ENCODE peak calls at places on chromosomes 2 and 18, in five cellular contexts. One of them, this sample, is unnamed.

GRCh38 chr18:10036479-10036878 is 122.7 kb downstream of the VAPA start:
- DNase-seq in fibroblast of lung: no peak
- DNase-seq in upper lobe of right lung: no peak
- DNase-seq in Peyer's patch: no peak
- DNase-seq in CD8-positive, alpha-beta T cell: no peak
- DNase-seq in this sample: peak

GRCh38 chr2:210009896-210010295 is 7.5 kb downstream of the RPE start:
- DNase-seq in upper lobe of right lung: no peak
- DNase-seq in Peyer's patch: no peak
- DNase-seq in fibroblast of lung: no peak
- DNase-seq in CD8-positive, alpha-beta T cell: no peak
- DNase-seq in this sample: no peak

GRCh38 chr2:196516541-196516940 is 123.0 kb upstream of the CCDC150 start:
- DNase-seq in Peyer's patch: no peak
- DNase-seq in fibroblast of lung: no peak
- DNase-seq in CD8-positive, alpha-beta T cell: no peak
- DNase-seq in upper lobe of right lung: no peak
- DNase-seq in this sample: no peak

GRCh38 chr18:9782073-9782857 is 74.2 kb downstream of the RAB31 start:
- DNase-seq in upper lobe of right lung: no peak
- DNase-seq in CD8-positive, alpha-beta T cell: no peak
- DNase-seq in Peyer's patch: no peak
- DNase-seq in fibroblast of lung: peak
- DNase-seq in this sample: no peak

GRCh38 chr2:196660264-196660663 is 20.7 kb downstream of the CCDC150 start:
- DNase-seq in Peyer's patch: no peak
- DNase-seq in upper lobe of right lung: no peak
- DNase-seq in fibroblast of lung: no peak
- DNase-seq in CD8-positive, alpha-beta T cell: no peak
- DNase-seq in this sample: no peak

GRCh38 chr2:188813315-188813714 is 160.9 kb upstream of the COL3A1 start:
- DNase-seq in upper lobe of right lung: no peak
- DNase-seq in Peyer's patch: no peak
- DNase-seq in fibroblast of lung: peak
- DNase-seq in CD8-positive, alpha-beta T cell: no peak
- DNase-seq in this sample: no peak

GRCh38 chr18:45835057-45835634 is 9.7 kb downstream of the SIGLEC15 start:
- DNase-seq in CD8-positive, alpha-beta T cell: no peak
- DNase-seq in upper lobe of right lung: no peak
- DNase-seq in Peyer's patch: no peak
- DNase-seq in fibroblast of lung: no peak
- DNase-seq in this sample: no peak

GRCh38 chr2:237427807-237428506 is 14.0 kb upstream of the COL6A3 start:
- DNase-seq in Peyer's patch: no peak
- DNase-seq in fibroblast of lung: no peak
- DNase-seq in upper lobe of right lung: no peak
- DNase-seq in CD8-positive, alpha-beta T cell: peak
- DNase-seq in this sample: no peak

GRCh38 chr18:79787527-79788095 is 10.1 kb upstream of the KCNG2 start:
- DNase-seq in CD8-positive, alpha-beta T cell: no peak
- DNase-seq in fibroblast of lung: no peak
- DNase-seq in Peyer's patch: no peak
- DNase-seq in upper lobe of right lung: peak
- DNase-seq in this sample: no peak

GRCh38 chr18:3584897-3585460 is 135.0 kb downstream of the TGIF1 start:
- DNase-seq in CD8-positive, alpha-beta T cell: no peak
- DNase-seq in Peyer's patch: peak
- DNase-seq in fibroblast of lung: no peak
- DNase-seq in upper lobe of right lung: no peak
- DNase-seq in this sample: no peak

GRCh38 chr2:240703417-240704341 is 12.0 kb downstream of the AQP12A start:
- DNase-seq in upper lobe of right lung: no peak
- DNase-seq in CD8-positive, alpha-beta T cell: no peak
- DNase-seq in Peyer's patch: no peak
- DNase-seq in fibroblast of lung: no peak
- DNase-seq in this sample: no peak

GRCh38 chr2:127598711-127599110 is 47.2 kb upstream of the GPR17 start:
- DNase-seq in Peyer's patch: no peak
- DNase-seq in upper lobe of right lung: no peak
- DNase-seq in fibroblast of lung: no peak
- DNase-seq in CD8-positive, alpha-beta T cell: no peak
- DNase-seq in this sample: no peak

GRCh38 chr2:226754821-226755536 is 44.6 kb downstream of the IRS1 start:
- DNase-seq in CD8-positive, alpha-beta T cell: no peak
- DNase-seq in Peyer's patch: no peak
- DNase-seq in upper lobe of right lung: no peak
- DNase-seq in fibroblast of lung: peak
- DNase-seq in this sample: no peak

GRCh38 chr2:2834105-2834504 is 503.0 kb upstream of the MYT1L start:
- DNase-seq in upper lobe of right lung: no peak
- DNase-seq in CD8-positive, alpha-beta T cell: no peak
- DNase-seq in Peyer's patch: no peak
- DNase-seq in fibroblast of lung: no peak
- DNase-seq in this sample: no peak

GRCh38 chr2:169038338-169038757 is 7.2 kb upstream of the ABCB11 start:
- DNase-seq in Peyer's patch: no peak
- DNase-seq in CD8-positive, alpha-beta T cell: no peak
- DNase-seq in fibroblast of lung: peak
- DNase-seq in upper lobe of right lung: no peak
- DNase-seq in this sample: no peak

GRCh38 chr18:57446322-57446721 is 11.1 kb downstream of the ONECUT2 start:
- DNase-seq in fibroblast of lung: no peak
- DNase-seq in CD8-positive, alpha-beta T cell: no peak
- DNase-seq in Peyer's patch: no peak
- DNase-seq in upper lobe of right lung: no peak
- DNase-seq in this sample: no peak

GRCh38 chr2:24485191-24485590 is 5.9 kb upstream of the NCOA1 start:
- DNase-seq in Peyer's patch: no peak
- DNase-seq in CD8-positive, alpha-beta T cell: no peak
- DNase-seq in upper lobe of right lung: no peak
- DNase-seq in fibroblast of lung: no peak
- DNase-seq in this sample: no peak

GRCh38 chr2:46460241-46460921 is 19.0 kb upstream of the TMEM247 start:
- DNase-seq in fibroblast of lung: peak
- DNase-seq in Peyer's patch: no peak
- DNase-seq in CD8-positive, alpha-beta T cell: no peak
- DNase-seq in upper lobe of right lung: peak
- DNase-seq in this sample: peak

GRCh38 chr2:36300697-36301096 is 54.9 kb upstream of the CRIM1 start:
- DNase-seq in CD8-positive, alpha-beta T cell: no peak
- DNase-seq in Peyer's patch: no peak
- DNase-seq in upper lobe of right lung: no peak
- DNase-seq in fibroblast of lung: no peak
- DNase-seq in this sample: no peak

GRCh38 chr18:12777543-12777942 is 74.7 kb downstream of the PSMG2 start:
- DNase-seq in CD8-positive, alpha-beta T cell: no peak
- DNase-seq in fibroblast of lung: no peak
- DNase-seq in Peyer's patch: no peak
- DNase-seq in upper lobe of right lung: peak
- DNase-seq in this sample: no peak

GRCh38 chr18:26489191-26489590 is 59.2 kb downstream of the KCTD1 start:
- DNase-seq in CD8-positive, alpha-beta T cell: no peak
- DNase-seq in fibroblast of lung: no peak
- DNase-seq in upper lobe of right lung: no peak
- DNase-seq in Peyer's patch: no peak
- DNase-seq in this sample: no peak

GRCh38 chr18:26487437-26487836 is 60.9 kb downstream of the KCTD1 start:
- DNase-seq in upper lobe of right lung: no peak
- DNase-seq in Peyer's patch: no peak
- DNase-seq in fibroblast of lung: no peak
- DNase-seq in CD8-positive, alpha-beta T cell: no peak
- DNase-seq in this sample: no peak

GRCh38 chr18:26488417-26489009 is 59.8 kb downstream of the KCTD1 start:
- DNase-seq in CD8-positive, alpha-beta T cell: no peak
- DNase-seq in Peyer's patch: no peak
- DNase-seq in upper lobe of right lung: no peak
- DNase-seq in fibroblast of lung: peak
- DNase-seq in this sample: no peak

GRCh38 chr18:26491194-26491816 is 57.0 kb downstream of the KCTD1 start:
- DNase-seq in upper lobe of right lung: no peak
- DNase-seq in fibroblast of lung: no peak
- DNase-seq in Peyer's patch: no peak
- DNase-seq in CD8-positive, alpha-beta T cell: no peak
- DNase-seq in this sample: no peak

GRCh38 chr18:26489881-26490280 is 58.5 kb downstream of the KCTD1 start:
- DNase-seq in upper lobe of right lung: no peak
- DNase-seq in CD8-positive, alpha-beta T cell: no peak
- DNase-seq in Peyer's patch: no peak
- DNase-seq in fibroblast of lung: peak
- DNase-seq in this sample: no peak
- H3K27ac ChIP-seq in upper lobe of right lung: no peak
- H3K27ac ChIP-seq in CD8-positive, alpha-beta T cell: no peak
- H3K27ac ChIP-seq in Peyer's patch: no peak
- H3K27ac ChIP-seq in fibroblast of lung: no peak
- H3K27ac ChIP-seq in this sample: no peak

GRCh38 chr2:126403039-126403666 is 252.8 kb upstream of the GYPC start:
- DNase-seq in upper lobe of right lung: no peak
- DNase-seq in Peyer's patch: no peak
- DNase-seq in CD8-positive, alpha-beta T cell: no peak
- DNase-seq in fibroblast of lung: no peak
- DNase-seq in this sample: no peak

GRCh38 chr2:126399001-126399400 is 257.0 kb upstream of the GYPC start:
- DNase-seq in upper lobe of right lung: no peak
- DNase-seq in Peyer's patch: no peak
- DNase-seq in fibroblast of lung: no peak
- DNase-seq in CD8-positive, alpha-beta T cell: no peak
- DNase-seq in this sample: no peak
- TF ChIP-seq CTCF in upper lobe of right lung: no peak
- TF ChIP-seq CTCF in Peyer's patch: no peak
- TF ChIP-seq CTCF in fibroblast of lung: no peak
- TF ChIP-seq CTCF in CD8-positive, alpha-beta T cell: no peak
- TF ChIP-seq CTCF in this sample: no peak

GRCh38 chr2:96109931-96110511 is 6.3 kb downstream of the ADRA2B start:
- DNase-seq in Peyer's patch: no peak
- DNase-seq in fibroblast of lung: no peak
- DNase-seq in CD8-positive, alpha-beta T cell: no peak
- DNase-seq in upper lobe of right lung: peak
- DNase-seq in this sample: no peak

GRCh38 chr2:96106991-96107882 is 9.1 kb downstream of the ADRA2B start:
- DNase-seq in fibroblast of lung: no peak
- DNase-seq in upper lobe of right lung: peak
- DNase-seq in CD8-positive, alpha-beta T cell: no peak
- DNase-seq in Peyer's patch: no peak
- DNase-seq in this sample: no peak

GRCh38 chr2:96108578-96109561 is 7.5 kb downstream of the ADRA2B start:
- DNase-seq in Peyer's patch: no peak
- DNase-seq in upper lobe of right lung: peak
- DNase-seq in fibroblast of lung: no peak
- DNase-seq in CD8-positive, alpha-beta T cell: no peak
- DNase-seq in this sample: no peak

GRCh38 chr2:96105994-96106393 is 10.4 kb downstream of the ADRA2B start:
- DNase-seq in CD8-positive, alpha-beta T cell: no peak
- DNase-seq in upper lobe of right lung: peak
- DNase-seq in fibroblast of lung: no peak
- DNase-seq in Peyer's patch: peak
- DNase-seq in this sample: no peak

GRCh38 chr2:96107883-96108551 is 8.4 kb downstream of the ADRA2B start:
- DNase-seq in upper lobe of right lung: no peak
- DNase-seq in CD8-positive, alpha-beta T cell: no peak
- DNase-seq in Peyer's patch: no peak
- DNase-seq in fibroblast of lung: no peak
- DNase-seq in this sample: no peak
- H3K4me3 ChIP-seq in upper lobe of right lung: no peak
- H3K4me3 ChIP-seq in CD8-positive, alpha-beta T cell: no peak
- H3K4me3 ChIP-seq in Peyer's patch: no peak
- H3K4me3 ChIP-seq in fibroblast of lung: no peak
- H3K4me3 ChIP-seq in this sample: no peak

DNA sequence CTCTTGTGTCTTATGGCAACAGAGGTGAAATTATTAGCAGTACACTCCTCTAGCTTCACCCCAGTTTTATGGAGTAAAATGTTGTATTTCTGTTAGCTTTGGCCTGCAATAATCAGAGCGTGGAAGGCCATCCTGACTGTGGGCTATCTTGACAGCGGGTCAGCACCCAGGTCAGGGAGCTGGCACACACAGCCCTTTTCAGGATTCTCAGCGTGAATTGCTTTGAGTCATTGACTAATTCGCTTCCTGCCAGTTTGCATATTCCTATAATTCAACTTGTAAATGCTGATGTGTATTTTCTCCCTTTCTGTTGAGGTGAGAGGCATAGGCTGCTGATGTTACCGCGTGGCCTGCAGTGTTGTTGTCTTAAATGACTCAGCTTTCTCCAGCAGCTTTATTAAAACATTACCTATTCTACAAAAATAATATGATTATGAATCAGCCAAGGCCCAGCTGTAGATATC is 109.6 kb upstream of the EML6 start:
- DNase-seq in Peyer's patch: no peak
- DNase-seq in fibroblast of lung: peak
- DNase-seq in upper lobe of right lung: no peak
- DNase-seq in CD8-positive, alpha-beta T cell: no peak
- DNase-seq in this sample: no peak
- H3K27ac ChIP-seq in Peyer's patch: no peak
- H3K27ac ChIP-seq in fibroblast of lung: no peak
- H3K27ac ChIP-seq in upper lobe of right lung: no peak
- H3K27ac ChIP-seq in CD8-positive, alpha-beta T cell: no peak
- H3K27ac ChIP-seq in this sample: peak

DNA sequence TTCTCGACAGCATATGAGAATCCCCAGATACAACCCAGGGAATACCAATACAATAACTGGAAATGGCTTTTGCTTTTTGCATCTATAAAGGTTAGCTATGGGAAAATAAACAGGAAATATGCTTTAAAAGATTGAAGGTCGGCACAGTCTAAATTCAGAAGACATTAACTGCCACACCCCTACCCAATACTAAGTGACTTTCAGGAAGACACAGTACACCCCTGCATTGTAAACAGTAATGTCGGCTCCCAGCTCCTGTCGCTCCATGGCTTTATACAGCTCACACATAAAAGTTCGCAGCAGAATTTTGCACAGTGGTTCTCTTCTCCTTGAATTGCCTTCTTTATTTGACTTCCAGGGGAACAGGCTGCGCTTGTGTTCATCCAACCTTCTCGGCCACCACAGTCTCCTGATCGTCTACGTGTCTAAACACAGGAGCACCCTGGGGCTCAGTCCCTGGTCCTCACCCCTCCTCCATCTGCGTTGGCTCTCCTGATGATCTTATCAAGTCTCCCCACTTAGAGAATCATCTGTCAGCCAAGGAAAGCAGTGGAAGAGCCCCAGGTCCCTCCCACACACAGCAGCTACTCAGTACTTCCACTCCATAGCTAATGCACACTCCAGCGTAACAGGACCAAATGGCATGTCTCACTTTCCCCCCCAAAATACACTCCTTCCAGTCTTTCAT is 22.7 kb downstream of the CYB5A start:
- DNase-seq in Peyer's patch: no peak
- DNase-seq in fibroblast of lung: no peak
- DNase-seq in upper lobe of right lung: no peak
- DNase-seq in CD8-positive, alpha-beta T cell: no peak
- DNase-seq in this sample: no peak
- TF ChIP-seq CTCF in Peyer's patch: no peak
- TF ChIP-seq CTCF in fibroblast of lung: no peak
- TF ChIP-seq CTCF in upper lobe of right lung: no peak
- TF ChIP-seq CTCF in CD8-positive, alpha-beta T cell: no peak
- TF ChIP-seq CTCF in this sample: no peak

This sample was measured in uterus.